ENCODE peak calls at places on chromosomes 11 and 22, in four cellular contexts. One of them, this sample, is unnamed.

GRCh38 chr11:17638311-17638710 is 81.1 kb upstream of the MYOD1 start:
- DNase-seq in adrenal gland: no peak
- DNase-seq in astrocyte of the cerebellum: no peak
- DNase-seq in NB4: no peak
- DNase-seq in this sample: no peak

GRCh38 chr11:95912902-95913560 is 10.9 kb downstream of the MTMR2 start:
- DNase-seq in adrenal gland: no peak
- DNase-seq in astrocyte of the cerebellum: no peak
- DNase-seq in NB4: peak
- DNase-seq in this sample: no peak

GRCh38 chr11:79042824-79043223 is 398.0 kb downstream of the TENM4 start:
- DNase-seq in adrenal gland: no peak
- DNase-seq in astrocyte of the cerebellum: no peak
- DNase-seq in NB4: no peak
- DNase-seq in this sample: no peak

GRCh38 chr11:76329983-76330382 is 50.9 kb downstream of the THAP12 start:
- DNase-seq in adrenal gland: no peak
- DNase-seq in astrocyte of the cerebellum: no peak
- DNase-seq in NB4: no peak
- DNase-seq in this sample: no peak

GRCh38 chr11:83044958-83045712 is 26.6 kb downstream of the RAB30 start:
- DNase-seq in adrenal gland: no peak
- DNase-seq in astrocyte of the cerebellum: no peak
- DNase-seq in NB4: no peak
- DNase-seq in this sample: no peak

GRCh38 chr11:96188625-96189006 is 154.4 kb downstream of the MAML2 start:
- DNase-seq in adrenal gland: no peak
- DNase-seq in astrocyte of the cerebellum: no peak
- DNase-seq in NB4: peak
- DNase-seq in this sample: no peak

GRCh38 chr11:118789501-118790356 is 1.2 kb downstream of the DDX6 start:
- DNase-seq in adrenal gland: peak
- DNase-seq in astrocyte of the cerebellum: no peak
- DNase-seq in NB4: peak
- DNase-seq in this sample: no peak

GRCh38 chr11:70105369-70105754 is 27.2 kb downstream of the ANO1 start:
- DNase-seq in adrenal gland: no peak
- DNase-seq in astrocyte of the cerebellum: no peak
- DNase-seq in NB4: no peak
- DNase-seq in this sample: no peak

GRCh38 chr11:13669544-13670488 is 1.3 kb downstream of the FAR1 start:
- DNase-seq in adrenal gland: no peak
- DNase-seq in astrocyte of the cerebellum: no peak
- DNase-seq in NB4: peak
- DNase-seq in this sample: no peak

GRCh38 chr11:55707029-55707428 is 45.0 kb downstream of the OR4C6 start:
- DNase-seq in adrenal gland: no peak
- DNase-seq in astrocyte of the cerebellum: no peak
- DNase-seq in NB4: peak
- DNase-seq in this sample: peak

GRCh38 chr11:40185793-40186192 is 1273.7 kb downstream of the LRRC4C start:
- DNase-seq in adrenal gland: no peak
- DNase-seq in astrocyte of the cerebellum: no peak
- DNase-seq in NB4: no peak
- DNase-seq in this sample: no peak

GRCh38 chr11:24264868-24265267 is 232.0 kb upstream of the LUZP2 start:
- DNase-seq in adrenal gland: no peak
- DNase-seq in astrocyte of the cerebellum: no peak
- DNase-seq in NB4: no peak
- DNase-seq in this sample: no peak

GRCh38 chr11:32173435-32173834 is 82.6 kb downstream of the RCN1 start:
- DNase-seq in adrenal gland: peak
- DNase-seq in astrocyte of the cerebellum: peak
- DNase-seq in NB4: peak
- DNase-seq in this sample: no peak

GRCh38 chr11:115653076-115653475 is 148.9 kb upstream of the CADM1 start:
- DNase-seq in adrenal gland: no peak
- DNase-seq in astrocyte of the cerebellum: no peak
- DNase-seq in NB4: no peak
- DNase-seq in this sample: no peak

GRCh38 chr11:130449996-130450419 is 1.6 kb downstream of the ADAMTS15 start:
- DNase-seq in adrenal gland: peak
- DNase-seq in astrocyte of the cerebellum: peak
- DNase-seq in NB4: peak
- DNase-seq in this sample: no peak
- H3K4me3 ChIP-seq in adrenal gland: no peak
- H3K4me3 ChIP-seq in astrocyte of the cerebellum: peak
- H3K4me3 ChIP-seq in NB4: peak
- H3K4me3 ChIP-seq in this sample: peak

DNA sequence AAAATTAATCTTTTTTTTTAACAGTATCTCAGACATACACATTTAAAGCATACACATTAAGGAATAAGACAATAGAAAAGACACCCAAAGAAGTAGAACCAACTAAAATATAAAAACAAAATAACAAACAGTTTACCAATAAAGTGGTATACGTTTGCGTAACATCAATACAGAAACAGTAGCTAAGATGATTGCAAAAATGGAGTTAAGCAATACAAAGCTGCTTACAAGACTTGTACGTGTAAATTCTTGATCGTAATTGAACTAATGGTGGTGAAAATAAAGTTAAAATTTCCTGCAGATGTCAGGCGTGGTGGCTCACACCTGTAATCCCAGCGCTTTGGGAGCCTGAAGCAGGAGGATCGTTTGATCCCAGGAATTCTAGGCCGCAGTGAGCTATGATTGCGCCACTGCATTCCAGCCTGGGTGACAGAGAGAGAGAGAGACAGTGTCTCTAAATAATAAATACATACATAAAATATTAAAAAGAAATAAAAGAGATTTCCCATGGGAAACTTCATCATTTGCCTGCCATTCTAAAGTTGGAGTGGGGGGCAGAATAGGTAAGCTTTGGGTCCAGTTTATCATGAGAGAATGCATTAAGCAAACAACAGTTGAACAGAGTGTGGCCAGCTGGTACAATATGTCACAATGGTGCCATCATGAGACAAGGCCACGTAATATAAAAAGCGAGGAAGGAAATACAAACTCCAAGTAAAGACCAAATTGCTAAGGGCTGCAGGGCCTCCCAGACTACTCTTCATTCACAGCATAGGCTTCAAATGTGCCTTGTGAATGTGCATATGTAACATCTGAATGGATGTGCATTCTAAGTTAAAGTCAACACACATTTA is 38.9 kb upstream of the EED start:
- DNase-seq in adrenal gland: no peak
- DNase-seq in astrocyte of the cerebellum: no peak
- DNase-seq in NB4: peak
- DNase-seq in this sample: no peak
- TF ChIP-seq CTCF in adrenal gland: no peak
- TF ChIP-seq CTCF in astrocyte of the cerebellum: no peak
- TF ChIP-seq CTCF in NB4: peak
- TF ChIP-seq CTCF in this sample: no peak

GRCh38 chr22:45312415-45312814 is 2.7 kb downstream of the FAM118A start:
- DNase-seq in adrenal gland: no peak
- DNase-seq in astrocyte of the cerebellum: no peak
- DNase-seq in NB4: no peak
- DNase-seq in this sample: no peak

GRCh38 chr22:45312856-45313255 is 3.1 kb downstream of the FAM118A start:
- DNase-seq in adrenal gland: no peak
- DNase-seq in astrocyte of the cerebellum: no peak
- DNase-seq in NB4: no peak
- DNase-seq in this sample: no peak

GRCh38 chr22:45310331-45311032 is 748 bp downstream of the FAM118A start:
- DNase-seq in adrenal gland: peak
- DNase-seq in astrocyte of the cerebellum: no peak
- DNase-seq in NB4: peak
- DNase-seq in this sample: no peak

GRCh38 chr22:45309422-45310227 is at the start of gene FAM118A:
- DNase-seq in adrenal gland: peak
- DNase-seq in astrocyte of the cerebellum: peak
- DNase-seq in NB4: peak
- DNase-seq in this sample: peak

GRCh38 chr22:45311033-45311531 is 1.3 kb downstream of the FAM118A start:
- DNase-seq in adrenal gland: no peak
- DNase-seq in astrocyte of the cerebellum: no peak
- DNase-seq in NB4: no peak
- DNase-seq in this sample: no peak
- H3K4me3 ChIP-seq in adrenal gland: no peak
- H3K4me3 ChIP-seq in astrocyte of the cerebellum: peak
- H3K4me3 ChIP-seq in NB4: peak
- H3K4me3 ChIP-seq in this sample: peak

GRCh38 chr22:23894710-23895598 is 771 bp downstream of the MIF start:
- DNase-seq in adrenal gland: peak
- DNase-seq in astrocyte of the cerebellum: peak
- DNase-seq in NB4: peak
- DNase-seq in this sample: peak
- TF ChIP-seq CTCF in adrenal gland: peak
- TF ChIP-seq CTCF in astrocyte of the cerebellum: peak
- TF ChIP-seq CTCF in NB4: peak
- TF ChIP-seq CTCF in this sample: peak

GRCh38 chr11:9689721-9690120 is 25.8 kb downstream of the SWAP70 start:
- DNase-seq in adrenal gland: no peak
- DNase-seq in astrocyte of the cerebellum: no peak
- DNase-seq in NB4: no peak
- DNase-seq in this sample: no peak
- H3K4me3 ChIP-seq in adrenal gland: no peak
- H3K4me3 ChIP-seq in astrocyte of the cerebellum: no peak
- H3K4me3 ChIP-seq in NB4: no peak
- H3K4me3 ChIP-seq in this sample: no peak

GRCh38 chr22:36578619-36579018 is 49.7 kb upstream of the EIF3D start:
- DNase-seq in adrenal gland: no peak
- DNase-seq in astrocyte of the cerebellum: no peak
- DNase-seq in NB4: no peak
- DNase-seq in this sample: no peak

GRCh38 chr22:36580371-36580770 is 51.4 kb upstream of the EIF3D start:
- DNase-seq in adrenal gland: no peak
- DNase-seq in astrocyte of the cerebellum: no peak
- DNase-seq in NB4: no peak
- DNase-seq in this sample: no peak

GRCh38 chr22:36579441-36579840 is 50.5 kb upstream of the EIF3D start:
- DNase-seq in adrenal gland: no peak
- DNase-seq in astrocyte of the cerebellum: no peak
- DNase-seq in NB4: no peak
- DNase-seq in this sample: no peak

GRCh38 chr22:36573815-36574350 is 44.9 kb upstream of the EIF3D start:
- DNase-seq in adrenal gland: no peak
- DNase-seq in astrocyte of the cerebellum: no peak
- DNase-seq in NB4: no peak
- DNase-seq in this sample: peak

DNA sequence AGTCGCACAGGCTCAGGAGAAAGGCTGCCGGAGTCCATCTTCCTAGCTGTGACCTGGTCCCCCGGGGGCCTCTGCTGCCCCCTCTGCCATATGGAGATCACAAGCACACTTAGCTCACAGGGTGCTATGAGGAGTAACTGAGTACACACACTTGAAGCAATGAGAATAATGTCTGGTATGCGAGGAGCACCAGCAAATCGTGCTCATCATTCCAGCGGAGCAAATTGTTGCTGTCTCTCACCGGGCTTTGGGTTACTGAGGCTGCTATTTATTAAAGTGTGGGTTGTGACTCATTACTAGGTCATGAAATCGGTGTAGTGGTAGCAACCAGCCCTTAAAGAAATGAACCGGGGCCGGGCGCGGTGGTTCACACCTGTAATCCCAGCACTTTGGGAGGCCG is 48.1 kb upstream of the EIF3D start:
- DNase-seq in adrenal gland: no peak
- DNase-seq in astrocyte of the cerebellum: peak
- DNase-seq in NB4: no peak
- DNase-seq in this sample: no peak
- TF ChIP-seq CTCF in adrenal gland: no peak
- TF ChIP-seq CTCF in astrocyte of the cerebellum: no peak
- TF ChIP-seq CTCF in NB4: no peak
- TF ChIP-seq CTCF in this sample: no peak

DNA sequence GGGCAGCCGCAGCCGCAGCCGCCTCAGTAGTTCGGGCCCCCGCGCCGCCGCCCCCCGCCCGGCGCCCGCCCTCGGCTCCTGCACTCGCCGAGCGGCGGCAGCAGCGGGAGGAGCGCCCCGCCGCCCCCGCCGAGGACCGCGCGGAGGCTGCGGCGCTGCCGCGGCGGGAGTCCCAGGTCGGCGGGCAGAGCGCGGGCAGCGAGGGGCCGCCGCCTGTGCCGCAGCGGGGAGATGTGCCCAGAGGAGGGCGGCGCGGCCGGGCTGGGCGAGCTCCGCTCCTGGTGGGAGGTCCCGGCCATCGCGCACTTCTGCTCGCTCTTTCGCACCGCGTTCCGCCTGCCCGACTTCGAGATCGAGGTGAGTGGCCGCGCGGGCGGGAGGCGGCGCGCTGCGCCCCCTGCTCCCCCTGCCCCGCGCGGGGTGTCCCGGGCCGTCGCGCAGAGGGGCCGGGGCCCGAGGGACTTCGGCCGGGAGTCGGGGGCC is 334 bp downstream of the CECR2 start:
- DNase-seq in adrenal gland: no peak
- DNase-seq in astrocyte of the cerebellum: no peak
- DNase-seq in NB4: peak
- DNase-seq in this sample: no peak
- H3K4me3 ChIP-seq in adrenal gland: no peak
- H3K4me3 ChIP-seq in astrocyte of the cerebellum: peak
- H3K4me3 ChIP-seq in NB4: no peak
- H3K4me3 ChIP-seq in this sample: no peak